ENCODE peak calls at places on chromosomes 13 and 19, in ten cellular contexts. F, L, O, E, B, A, V, K, I and Q are unnamed samples.

GRCh38 chr19:42091300-42092266 is 15.6 kb downstream of the ZNF574 start:
- DNase-seq in V (peak; percentile 71), A (no peak), E (no peak), L (peak; percentile 48), O (peak; percentile 67), I (peak; percentile 65), F (no peak), K (no peak), B (no peak), Q (peak; percentile 67)

GRCh38 chr13:36915106-36915505 is 4.9 kb downstream of the SMAD9 start:
- DNase-seq in K (no peak), O (no peak), B (no peak), F (no peak), V (no peak), A (no peak), L (no peak), E (no peak), I (no peak), Q (no peak)

GRCh38 chr19:2636897-2637683 is 65.4 kb downstream of the GNG7 start:
- DNase-seq in B (peak; percentile 66), F (peak; percentile 81), I (peak; percentile 37), V (peak; percentile 70), E (peak; percentile 71), L (peak; percentile 54), A (peak; percentile 77), K (peak; percentile 67), O (peak; percentile 40), Q (peak; percentile 64)

GRCh38 chr13:46578590-46578975 is 25.6 kb downstream of the LRCH1 start:
- DNase-seq in V (no peak), O (no peak), K (no peak), L (no peak), I (no peak), F (no peak), A (peak; percentile 57), E (no peak), B (no peak), Q (no peak)

GRCh38 chr13:83229574-83230300 is 652.5 kb downstream of the SLITRK1 start:
- DNase-seq in V (no peak), O (peak; percentile 24), E (no peak), I (peak; percentile 71), K (no peak), A (no peak), L (no peak), F (no peak), B (no peak), Q (no peak)

GRCh38 chr19:40025938-40026596 is 29.2 kb downstream of the ZNF546 start:
- DNase-seq in L (no peak), B (no peak), I (no peak), E (no peak), K (no peak), A (no peak), F (no peak), O (no peak), V (no peak), Q (no peak)

GRCh38 chr13:97879646-97880297 is 73.7 kb upstream of the IPO5 start:
- DNase-seq in I (peak; percentile 92), A (no peak), B (no peak), E (no peak), V (no peak), F (no peak), L (no peak), O (peak; percentile 84), K (no peak), Q (no peak)

GRCh38 chr19:37719111-37719926 is at the start of gene ZNF607:
- DNase-seq in F (peak; percentile 96), K (peak; percentile 86), O (peak; percentile 88), B (peak; percentile 93), A (peak; percentile 92), I (peak; percentile 88), L (peak; percentile 87), E (peak; percentile 93), V (peak; percentile 94), Q (peak; percentile 96)

GRCh38 chr19:10079031-10079453 is 7.1 kb upstream of the SHFL start:
- DNase-seq in K (no peak), I (no peak), B (no peak), A (no peak), F (no peak), L (no peak), V (no peak), O (no peak), E (peak; percentile 67), Q (peak; percentile 21)

GRCh38 chr19:10070730-10071446 is 15.2 kb upstream of the SHFL start:
- DNase-seq in K (no peak), A (no peak), B (no peak), E (no peak), O (no peak), F (no peak), V (no peak), L (no peak), I (no peak), Q (no peak)

GRCh38 chr19:10076535-10076934 is 9.6 kb upstream of the SHFL start:
- DNase-seq in V (no peak), L (no peak), E (no peak), I (no peak), B (no peak), O (no peak), F (no peak), A (no peak), K (no peak), Q (no peak)

GRCh38 chr19:10078329-10078728 is 7.8 kb upstream of the SHFL start:
- DNase-seq in K (no peak), I (no peak), L (no peak), E (no peak), F (no peak), B (no peak), O (no peak), V (no peak), A (no peak), Q (no peak)

DNA sequence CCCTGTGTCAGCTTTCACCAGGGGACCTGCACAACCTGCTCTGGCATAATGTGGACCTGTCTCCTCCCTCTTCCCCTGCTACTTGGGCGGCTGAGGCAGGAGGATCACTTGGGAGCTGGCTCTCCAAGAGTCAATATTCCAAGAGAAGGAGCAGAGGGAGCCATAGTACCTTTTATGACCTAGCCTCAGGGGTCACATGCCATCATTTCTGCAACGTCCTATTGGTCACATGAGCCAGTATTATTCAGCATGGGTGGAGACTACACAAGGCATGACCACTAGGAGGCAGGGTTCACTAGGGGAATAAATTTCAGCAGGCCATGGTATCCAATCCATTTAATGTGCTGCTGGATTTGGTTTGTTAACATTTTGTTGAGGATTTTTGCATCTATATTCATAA is 12.0 kb upstream of the SHFL start:
- DNase-seq in B (no peak), E (no peak), V (peak; percentile 38), F (no peak), I (peak; percentile 29), O (peak; percentile 59), A (no peak), L (no peak), K (peak; percentile 29), Q (peak; percentile 22)
- TF ChIP-seq CTCF in B (peak; percentile 42), E (no peak), V (peak; percentile 48), F (peak; percentile 43), I (peak; percentile 33), O (peak; percentile 50), A (peak; percentile 23), L (no peak), K (peak; percentile 37), Q (peak; percentile 19)

GRCh38 chr19:6015841-6016545 is 38.1 kb upstream of the RANBP3 start:
- DNase-seq in F (no peak), V (no peak), K (no peak), E (no peak), A (no peak), B (no peak), L (no peak), O (no peak), I (no peak), Q (no peak)

GRCh38 chr19:6020166-6020967 is 42.4 kb upstream of the RANBP3 start:
- DNase-seq in F (no peak), I (no peak), O (no peak), L (no peak), E (peak; percentile 62), K (no peak), V (no peak), B (no peak), A (no peak), Q (no peak)

GRCh38 chr19:6017576-6017975 is 39.6 kb upstream of the RANBP3 start:
- DNase-seq in B (no peak), O (no peak), F (no peak), K (no peak), I (no peak), L (no peak), A (no peak), V (no peak), E (no peak), Q (no peak)

GRCh38 chr19:6020972-6021805 is 43.2 kb upstream of the RANBP3 start:
- DNase-seq in F (no peak), O (no peak), K (no peak), I (no peak), L (no peak), A (no peak), E (peak; percentile 42), V (no peak), B (no peak), Q (no peak)

DNA sequence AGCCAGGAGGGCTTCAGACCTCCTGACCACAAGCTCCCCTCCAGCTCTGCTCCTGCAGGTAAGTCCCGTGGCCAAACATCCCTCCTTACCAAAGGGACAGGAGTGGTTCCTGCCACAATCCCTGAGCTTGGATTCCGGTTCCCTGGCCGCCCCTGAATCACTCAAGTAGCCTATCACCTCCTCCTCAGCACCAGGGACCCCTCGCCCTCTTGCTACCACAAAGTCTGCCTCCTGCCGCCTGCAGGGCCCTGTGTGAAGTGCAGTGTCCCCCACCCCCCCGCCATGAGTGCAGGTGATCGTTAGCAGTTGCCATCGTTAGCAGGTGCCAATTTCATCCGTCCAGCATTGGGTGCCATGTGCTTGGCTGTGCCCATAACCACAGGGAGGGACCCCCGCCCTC is 40.8 kb upstream of the RANBP3 start:
- DNase-seq in L (no peak), A (no peak), O (no peak), F (no peak), V (no peak), B (no peak), I (no peak), K (no peak), E (no peak), Q (no peak)
- TF ChIP-seq CTCF in L (no peak), A (no peak), O (peak; percentile 6), F (peak; percentile 18), V (peak; percentile 34), B (peak; percentile 37), I (no peak), K (no peak), E (no peak), Q (no peak)

DNA sequence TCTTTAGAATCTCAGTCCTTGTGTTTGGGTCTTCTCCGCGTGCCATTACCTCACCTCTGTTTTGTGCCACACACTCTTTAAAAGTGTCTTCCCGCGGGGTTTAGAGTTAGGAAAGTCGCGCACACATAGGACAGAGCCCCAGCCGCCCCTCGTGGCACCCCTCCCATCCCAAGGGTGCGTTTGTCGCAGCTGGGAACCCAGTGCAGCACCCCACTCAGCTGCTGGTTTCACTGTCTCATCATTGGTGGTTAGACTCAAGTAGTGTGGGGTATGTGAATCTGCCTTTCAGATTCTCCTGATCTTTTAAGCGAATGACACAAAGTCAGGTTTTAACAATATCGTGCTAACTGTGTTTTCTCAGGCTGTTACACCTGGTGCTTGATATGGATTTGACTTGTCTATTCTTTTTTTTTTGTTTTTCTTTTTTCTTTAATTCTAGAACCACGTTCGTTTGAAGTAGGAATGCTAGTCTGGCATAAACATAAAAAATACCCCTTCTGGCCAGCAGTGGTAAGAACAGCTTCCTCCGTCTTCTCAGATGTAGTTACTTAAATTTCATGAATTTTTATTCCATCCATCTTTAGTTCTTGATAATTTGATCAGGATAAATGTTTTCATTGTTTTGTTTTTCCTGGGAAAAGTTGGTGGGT is 19.5 kb upstream of the NDUFS7 start:
- DNase-seq in I (peak; percentile 24), V (no peak), L (no peak), A (no peak), E (no peak), K (no peak), B (no peak), O (peak; percentile 19), F (no peak), Q (no peak)
- TF ChIP-seq CTCF in I (peak; percentile 47), V (peak; percentile 37), L (no peak), A (peak; percentile 58), E (peak; percentile 17), K (peak; percentile 25), B (peak; percentile 25), O (peak; percentile 29), F (peak; percentile 44), Q (no peak)

DNA sequence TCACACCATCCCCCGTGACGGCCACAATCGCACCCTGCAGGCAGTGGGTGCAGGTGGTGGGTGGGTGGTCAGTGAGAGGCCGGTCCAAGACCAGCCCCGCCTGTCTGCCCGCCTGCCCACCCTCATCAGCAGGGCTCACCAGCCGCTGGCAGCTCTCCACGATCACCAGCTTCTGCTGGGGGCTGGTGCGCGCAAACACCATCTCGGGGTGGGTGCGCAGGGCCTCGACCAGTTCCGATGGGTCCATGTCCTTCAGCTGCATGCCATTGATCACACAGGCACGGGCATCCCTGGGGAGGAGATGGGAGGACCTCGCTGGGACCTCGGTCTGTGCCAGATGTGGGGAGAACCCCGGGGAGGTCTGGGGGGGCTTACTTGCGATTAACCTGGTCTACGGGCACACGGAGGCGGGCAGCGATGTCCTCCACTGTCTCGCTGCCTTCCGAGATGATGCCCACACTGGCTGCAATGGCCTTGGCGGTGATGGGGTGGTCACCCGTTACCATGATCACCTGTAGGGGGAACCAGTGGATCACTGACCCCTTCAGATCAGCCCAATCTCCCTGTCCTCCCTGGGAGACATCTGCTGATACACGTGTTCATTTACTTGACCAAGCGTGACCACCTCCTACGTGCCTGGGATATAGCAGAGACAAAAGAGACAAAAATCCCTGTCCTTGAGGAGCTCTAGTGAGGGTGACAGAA is 8.0 kb downstream of the ATP4A start:
- DNase-seq in V (peak; percentile 68), I (peak; percentile 29), O (peak; percentile 52), B (no peak), L (no peak), E (peak; percentile 34), K (no peak), A (no peak), F (no peak), Q (peak; percentile 71)
- TF ChIP-seq CTCF in V (peak; percentile 41), I (peak; percentile 25), O (peak; percentile 35), B (peak; percentile 42), L (no peak), E (no peak), K (no peak), A (no peak), F (peak; percentile 30), Q (peak; percentile 77)